ENCODE peak calls at places on chromosomes 1 and 21, in six cellular contexts. S is SK-N-SH; Y is uterus; U is GM23248; P is heart right ventricle; F is CD8-positive, alpha-beta memory T cell. R is an unnamed sample.

GRCh38 chr1:29650041-29650400 is 413.7 kb downstream of the PTPRU start:
- DNase-seq in S (no peak), Y (no peak), U (peak; percentile 41), P (no peak), F (no peak), R (no peak)

GRCh38 chr1:178031856-178032320 is 62.0 kb upstream of the RASAL2 start:
- DNase-seq in S (peak; percentile 81), Y (peak; percentile 85), U (peak; percentile 96), P (peak; percentile 95), F (no peak), R (peak; percentile 87)

GRCh38 chr1:51192213-51192843 is 43.7 kb upstream of the RNF11 start:
- DNase-seq in S (peak; percentile 41), Y (peak; percentile 47), U (peak; percentile 85), P (peak; percentile 67), F (peak; percentile 17), R (peak; percentile 81)

GRCh38 chr1:89552481-89553194 is 28.0 kb downstream of the LRRC8B start:
- DNase-seq in S (no peak), Y (no peak), U (peak; percentile 63), P (no peak), F (no peak), R (no peak)

GRCh38 chr1:24418898-24419628 is 3.5 kb downstream of the NIPAL3 start:
- DNase-seq in S (no peak), Y (peak; percentile 35), U (peak; percentile 42), P (no peak), F (no peak), R (peak; percentile 70)

GRCh38 chr1:10932088-10932487 is 80.4 kb upstream of the TARDBP start:
- DNase-seq in S (no peak), Y (no peak), U (no peak), P (no peak), F (peak; percentile 30), R (no peak)

GRCh38 chr1:205030916-205031315 is 12.1 kb upstream of the CNTN2 start:
- DNase-seq in S (no peak), Y (no peak), U (no peak), P (no peak), F (no peak), R (no peak)

GRCh38 chr1:228899421-228899956 is 164.2 kb downstream of the RHOU start:
- DNase-seq in S (peak; percentile 49), Y (no peak), U (no peak), P (no peak), F (no peak), R (no peak)

GRCh38 chr1:207404849-207405525 is 49.1 kb upstream of the CR2 start:
- DNase-seq in S (peak; percentile 52), Y (no peak), U (peak; percentile 86), P (no peak), F (peak; percentile 47), R (no peak)

GRCh38 chr1:51316764-51317120 is 13.6 kb downstream of the TTC39A start:
- DNase-seq in S (no peak), Y (no peak), U (no peak), P (no peak), F (no peak), R (no peak)

GRCh38 chr21:14826630-14827029 is 238.2 kb downstream of the NRIP1 start:
- DNase-seq in S (no peak), Y (no peak), U (no peak), P (no peak), F (no peak), R (no peak)

GRCh38 chr1:183590225-183591191 is at the start of gene NCF2:
- DNase-seq in S (no peak), Y (no peak), U (peak; percentile 42), P (no peak), F (no peak), R (no peak)

GRCh38 chr1:15435239-15436077 is 2.8 kb upstream of the CTRC start:
- DNase-seq in S (no peak), Y (no peak), U (no peak), P (no peak), F (no peak), R (no peak)

GRCh38 chr21:45926281-45926680 is 55.3 kb upstream of the COL6A1 start:
- DNase-seq in S (no peak), Y (no peak), U (no peak), P (no peak), F (no peak), R (no peak)

GRCh38 chr1:233390842-233391241 is 63.3 kb downstream of the MAP3K21 start:
- DNase-seq in S (no peak), Y (no peak), U (no peak), P (no peak), F (no peak), R (no peak)

GRCh38 chr1:225847610-225848009 is 34.6 kb downstream of the TMEM63A start:
- DNase-seq in S (no peak), Y (no peak), U (no peak), P (no peak), F (no peak), R (no peak)

GRCh38 chr1:159881930-159882839 is 17.8 kb downstream of the CFAP45 start:
- DNase-seq in S (peak; percentile 33), Y (peak; percentile 57), U (peak; percentile 94), P (peak; percentile 48), F (no peak), R (peak; percentile 64)

GRCh38 chr21:41726630-41726969 is 40.3 kb downstream of the RIPK4 start:
- DNase-seq in S (no peak), Y (no peak), U (no peak), P (no peak), F (no peak), R (no peak)

GRCh38 chr1:178713270-178713669 is 11.8 kb upstream of the RALGPS2 start:
- DNase-seq in S (no peak), Y (no peak), U (peak; percentile 35), P (no peak), F (no peak), R (no peak)

GRCh38 chr1:58575831-58576726 is 973 bp downstream of the TACSTD2 start:
- DNase-seq in S (no peak), Y (no peak), U (peak; percentile 50), P (no peak), F (no peak), R (peak; percentile 62)

GRCh38 chr21:35097525-35097924 is 48.4 kb upstream of the RUNX1 start:
- DNase-seq in S (no peak), Y (no peak), U (no peak), P (no peak), F (no peak), R (no peak)

GRCh38 chr1:110203021-110203661 is 7.0 kb upstream of the KCNC4 start:
- DNase-seq in S (peak; percentile 72), Y (peak; percentile 34), U (peak; percentile 68), P (peak; percentile 67), F (peak; percentile 67), R (peak; percentile 61)

GRCh38 chr1:55006931-55007330 is 8.2 kb downstream of the BSND start:
- DNase-seq in S (no peak), Y (no peak), U (no peak), P (no peak), F (no peak), R (no peak)

GRCh38 chr1:7249516-7249915 is 464.3 kb downstream of the CAMTA1 start:
- DNase-seq in S (no peak), Y (no peak), U (no peak), P (no peak), F (no peak), R (no peak)

GRCh38 chr1:57922130-57922529 is 498.3 kb upstream of the DAB1 start:
- DNase-seq in S (no peak), Y (no peak), U (no peak), P (no peak), F (no peak), R (no peak)

GRCh38 chr1:111202366-111202706 is 1.9 kb upstream of the DENND2D start:
- DNase-seq in S (no peak), Y (no peak), U (no peak), P (no peak), F (no peak), R (no peak)

GRCh38 chr21:34595457-34595856 is 19.5 kb downstream of the RCAN1 start:
- DNase-seq in S (no peak), Y (no peak), U (no peak), P (no peak), F (no peak), R (no peak)

GRCh38 chr1:206141996-206142395 is 24.8 kb upstream of the AVPR1B start:
- DNase-seq in S (no peak), Y (no peak), U (no peak), P (no peak), F (no peak), R (no peak)

GRCh38 chr1:46221749-46222148 is 18.6 kb downstream of the LURAP1 start:
- DNase-seq in S (no peak), Y (no peak), U (no peak), P (no peak), F (no peak), R (no peak)

GRCh38 chr1:94382163-94382562 is 36.0 kb upstream of the ABCD3 start:
- DNase-seq in S (no peak), Y (no peak), U (no peak), P (no peak), F (no peak), R (peak; percentile 83)

GRCh38 chr1:95309031-95309459 is 75.0 kb downstream of the RWDD3 start:
- DNase-seq in S (peak; percentile 73), Y (no peak), U (peak; percentile 57), P (peak; percentile 20), F (no peak), R (no peak)

GRCh38 chr1:206909167-206909882 is 12.1 kb downstream of the IL24 start:
- DNase-seq in S (peak; percentile 82), Y (peak; percentile 39), U (peak; percentile 53), P (peak; percentile 30), F (peak; percentile 37), R (peak; percentile 89)

GRCh38 chr1:223771814-223772770 is 59.8 kb downstream of the CAPN2 start:
- DNase-seq in S (no peak), Y (peak; percentile 64), U (peak; percentile 90), P (peak; percentile 74), F (no peak), R (peak; percentile 73)

GRCh38 chr1:176504848-176505553 is 42.0 kb downstream of the PAPPA2 start:
- DNase-seq in S (no peak), Y (no peak), U (no peak), P (no peak), F (no peak), R (no peak)

GRCh38 chr1:240790851-240791250 is 178.9 kb upstream of the GREM2 start:
- DNase-seq in S (no peak), Y (no peak), U (peak; percentile 71), P (no peak), F (no peak), R (no peak)

GRCh38 chr1:179955731-179956130 is 1.1 kb downstream of the CEP350 start:
- DNase-seq in S (no peak), Y (no peak), U (no peak), P (no peak), F (no peak), R (no peak)
- H3K4me1 ChIP-seq in S (no peaks in the 10 kb centered on the region), Y (no peaks in the 10 kb centered on the region), U (peaks cover 26% of the 10 kb centered on the region), P (peaks cover 41% of the 10 kb centered on the region), F (peaks cover 42% of the 10 kb centered on the region), R (no peaks in the 10 kb centered on the region)

GRCh38 chr1:212297338-212297737 is 12.1 kb downstream of the PPP2R5A start:
- DNase-seq in S (no peak), Y (no peak), U (no peak), P (no peak), F (no peak), R (no peak)
- H3K4me1 ChIP-seq in S (peaks cover 7% of the 10 kb centered on the region), Y (no peaks in the 10 kb centered on the region), U (peaks cover 18% of the 10 kb centered on the region), P (peaks cover 82% of the 10 kb centered on the region), F (peaks cover 51% of the 10 kb centered on the region), R (peaks cover 4% of the 10 kb centered on the region)

GRCh38 chr1:27135920-27136551 is 18.9 kb downstream of the SLC9A1 start:
- DNase-seq in S (no peak), Y (no peak), U (peak; percentile 48), P (no peak), F (no peak), R (no peak)
- H3K4me1 ChIP-seq in S (peaks cover 4% of the 10 kb centered on the region), Y (no peaks in the 10 kb centered on the region), U (peaks cover 13% of the 10 kb centered on the region), P (peaks cover 95% of the 10 kb centered on the region), F (peaks cover 32% of the 10 kb centered on the region), R (peaks cover 20% of the 10 kb centered on the region)

GRCh38 chr1:32198237-32199042 is 2.0 kb upstream of the CCDC28B start:
- DNase-seq in S (no peak), Y (no peak), U (no peak), P (no peak), F (no peak), R (no peak)
- H3K4me1 ChIP-seq in S (peaks cover 22% of the 10 kb centered on the region), Y (peaks cover 14% of the 10 kb centered on the region), U (peaks cover 31% of the 10 kb centered on the region), P (peaks cover 54% of the 10 kb centered on the region), F (peaks cover 51% of the 10 kb centered on the region), R (peaks cover 5% of the 10 kb centered on the region)